ENCODE peak calls at places on chromosomes 3 and 15, in eight cellular contexts. O, Q, U, Z, H, L, G and J are unnamed samples.

GRCh38 chr3:167241048-167241845 is 138.8 kb downstream of the ZBBX start:
- DNase-seq in O (no peak), Q (no peak), U (no peak), Z (no peak), H (no peak), L (no peak), G (no peak), J (no peak)

GRCh38 chr3:122415104-122415744 is 638 bp downstream of the WDR5B start:
- DNase-seq in O (no peak), Q (peak), U (peak), Z (no peak), H (peak), L (peak), G (no peak), J (peak)

GRCh38 chr15:85771781-85772445 is 22.8 kb downstream of the KLHL25 start:
- DNase-seq in O (no peak), Q (no peak), U (no peak), Z (peak), H (no peak), L (no peak), G (no peak), J (peak)

GRCh38 chr3:132135628-132136333 is 101.0 kb upstream of the CPNE4 start:
- DNase-seq in O (no peak), Q (no peak), U (no peak), Z (no peak), H (no peak), L (no peak), G (no peak), J (peak)

GRCh38 chr3:28406241-28406640 is 57.6 kb upstream of the AZI2 start:
- DNase-seq in O (no peak), Q (no peak), U (no peak), Z (no peak), H (no peak), L (no peak), G (no peak), J (no peak)

GRCh38 chr15:31839388-31839787 is 190.9 kb upstream of the CHRNA7 start:
- DNase-seq in O (no peak), Q (no peak), U (no peak), Z (no peak), H (no peak), L (no peak), G (no peak), J (no peak)

GRCh38 chr3:114365909-114366308 is 72.1 kb downstream of the TIGIT start:
- DNase-seq in O (no peak), Q (no peak), U (no peak), Z (no peak), H (no peak), L (no peak), G (no peak), J (no peak)

GRCh38 chr3:2096196-2096595 is 2.5 kb upstream of the CNTN4 start:
- DNase-seq in O (peak), Q (no peak), U (no peak), Z (no peak), H (no peak), L (no peak), G (no peak), J (no peak)

GRCh38 chr3:173983353-173983752 is 585.8 kb downstream of the NLGN1 start:
- DNase-seq in O (no peak), Q (no peak), U (no peak), Z (no peak), H (no peak), L (no peak), G (no peak), J (no peak)

GRCh38 chr15:48076454-48076853 is 44.3 kb upstream of the SLC24A5 start:
- DNase-seq in O (no peak), Q (no peak), U (no peak), Z (no peak), H (no peak), L (no peak), G (no peak), J (no peak)

GRCh38 chr3:51621091-51621892 is 49.8 kb upstream of the TEX264 start:
- DNase-seq in O (no peak), Q (no peak), U (no peak), Z (no peak), H (no peak), L (no peak), G (no peak), J (peak)

GRCh38 chr3:65576942-65577341 is 461.8 kb downstream of the MAGI1 start:
- DNase-seq in O (no peak), Q (no peak), U (no peak), Z (no peak), H (no peak), L (no peak), G (no peak), J (peak)

GRCh38 chr3:56874269-56874668 is 72.5 kb upstream of the ARHGEF3 start:
- DNase-seq in O (no peak), Q (no peak), U (no peak), Z (no peak), H (no peak), L (no peak), G (no peak), J (no peak)

GRCh38 chr15:64356443-64357040 is 569 bp upstream of the CSNK1G1 start:
- DNase-seq in O (no peak), Q (no peak), U (no peak), Z (no peak), H (no peak), L (no peak), G (no peak), J (peak)

GRCh38 chr3:180802837-180803236 is 109.6 kb upstream of the FXR1 start:
- DNase-seq in O (no peak), Q (no peak), U (no peak), Z (no peak), H (peak), L (no peak), G (no peak), J (peak)

GRCh38 chr15:42385206-42385979 is 26.1 kb downstream of the CAPN3 start:
- DNase-seq in O (no peak), Q (no peak), U (no peak), Z (no peak), H (peak), L (peak), G (no peak), J (peak)

GRCh38 chr15:74614744-74615312 is 808 bp upstream of the CLK3 start:
- DNase-seq in O (peak), Q (peak), U (peak), Z (peak), H (peak), L (peak), G (peak), J (peak)

GRCh38 chr3:150925751-150926201 is 20.5 kb upstream of the MINDY4B start:
- DNase-seq in O (no peak), Q (peak), U (peak), Z (peak), H (peak), L (peak), G (no peak), J (no peak)

GRCh38 chr15:94327356-94327936 is 96.1 kb downstream of the MCTP2 start:
- DNase-seq in O (no peak), Q (no peak), U (no peak), Z (no peak), H (peak), L (peak), G (no peak), J (peak)

GRCh38 chr3:48708481-48708889 is 8.5 kb downstream of the IP6K2 start:
- DNase-seq in O (no peak), Q (no peak), U (no peak), Z (no peak), H (no peak), L (no peak), G (no peak), J (peak)

GRCh38 chr3:148230473-148230872 is 467.2 kb upstream of the AGTR1 start:
- DNase-seq in O (no peak), Q (no peak), U (no peak), Z (no peak), H (no peak), L (no peak), G (no peak), J (no peak)

GRCh38 chr15:81888748-81889479 is 156.9 kb downstream of the MEX3B start:
- DNase-seq in O (no peak), Q (no peak), U (no peak), Z (no peak), H (no peak), L (no peak), G (no peak), J (peak)

GRCh38 chr15:50824507-50824906 is 59.0 kb upstream of the SPPL2A start:
- DNase-seq in O (no peak), Q (no peak), U (no peak), Z (no peak), H (no peak), L (no peak), G (no peak), J (peak)

GRCh38 chr15:43214169-43214568 is 6.6 kb downstream of the EPB42 start:
- DNase-seq in O (no peak), Q (no peak), U (no peak), Z (no peak), H (no peak), L (no peak), G (no peak), J (no peak)

GRCh38 chr3:42149537-42150426 is 58.6 kb downstream of the TRAK1 start:
- DNase-seq in O (peak), Q (no peak), U (no peak), Z (no peak), H (no peak), L (no peak), G (no peak), J (no peak)

GRCh38 chr3:184481924-184482671 is 79.5 kb upstream of the EPHB3 start:
- DNase-seq in O (no peak), Q (no peak), U (no peak), Z (no peak), H (no peak), L (no peak), G (no peak), J (no peak)

GRCh38 chr3:135069406-135069805 is 274.3 kb downstream of the EPHB1 start:
- DNase-seq in O (no peak), Q (no peak), U (no peak), Z (no peak), H (no peak), L (no peak), G (no peak), J (no peak)

GRCh38 chr15:52678036-52678467 is 1.1 kb downstream of the ATOSA start:
- DNase-seq in O (peak), Q (peak), U (peak), Z (peak), H (peak), L (peak), G (no peak), J (peak)

GRCh38 chr3:98726084-98726483 is 37.1 kb upstream of the ST3GAL6 start:
- DNase-seq in O (no peak), Q (no peak), U (no peak), Z (no peak), H (no peak), L (no peak), G (no peak), J (peak)

GRCh38 chr3:151859905-151860304 is 13.5 kb upstream of the SUCNR1 start:
- DNase-seq in O (no peak), Q (no peak), U (no peak), Z (no peak), H (no peak), L (no peak), G (no peak), J (no peak)

GRCh38 chr3:177521305-177521704 is 324.0 kb upstream of the TBL1XR1 start:
- DNase-seq in O (no peak), Q (no peak), U (no peak), Z (no peak), H (no peak), L (no peak), G (peak), J (no peak)

GRCh38 chr15:71455878-71456277 is 340.6 kb downstream of the THSD4 start:
- DNase-seq in O (no peak), Q (no peak), U (no peak), Z (no peak), H (no peak), L (no peak), G (no peak), J (no peak)

GRCh38 chr3:157176108-157176507 is 16.2 kb upstream of the CCNL1 start:
- DNase-seq in O (no peak), Q (no peak), U (no peak), Z (no peak), H (no peak), L (no peak), G (no peak), J (peak)

GRCh38 chr15:68440136-68440535 is 8.2 kb upstream of the ITGA11 start:
- DNase-seq in O (no peak), Q (no peak), U (no peak), Z (no peak), H (no peak), L (no peak), G (no peak), J (no peak)

GRCh38 chr3:133934073-133934970 is 38.6 kb upstream of the RAB6B start:
- DNase-seq in O (no peak), Q (no peak), U (no peak), Z (no peak), H (no peak), L (no peak), G (no peak), J (no peak)

GRCh38 chr15:98730860-98731711 is 82.7 kb downstream of the IGF1R start:
- DNase-seq in O (no peak), Q (no peak), U (no peak), Z (no peak), H (no peak), L (no peak), G (no peak), J (no peak)

GRCh38 chr15:75590239-75590638 is 11.1 kb upstream of the PTPN9 start:
- DNase-seq in O (no peak), Q (no peak), U (no peak), Z (no peak), H (no peak), L (no peak), G (no peak), J (no peak)

GRCh38 chr3:47427866-47428265 is 47.0 kb downstream of the PTPN23 start:
- DNase-seq in O (no peak), Q (no peak), U (no peak), Z (no peak), H (no peak), L (no peak), G (peak), J (no peak)

GRCh38 chr15:70505971-70506887 is 257.1 kb downstream of the UACA start:
- DNase-seq in O (no peak), Q (no peak), U (no peak), Z (no peak), H (no peak), L (no peak), G (no peak), J (no peak)

GRCh38 chr3:27094721-27095120 is 274.5 kb downstream of the NEK10 start:
- DNase-seq in O (no peak), Q (no peak), U (no peak), Z (no peak), H (peak), L (no peak), G (no peak), J (no peak)